ENCODE peak calls at places on chromosomes 3 and 15, in eight cellular contexts. O is activated T-helper 1 cell treated with anti-CD3 and anti-CD28 coated beads, Interleukin-2, amount 50 U/mL, for 16 hours; R is ACHN; A is Calu3; Z is stimulated activated naive B cell treated with anti-CD40 and anti-IgM and Interleukin-4, amounts not matched to agents 10 μg/mL and 1 μg/mL and 100 μg/mL, for 72 hours; U is glutamatergic neuron; C is NCI-H460; I is stimulated activated CD4-positive, alpha-beta T cell treated with anti-CD3 and anti-CD28 coated beads, Interleukin-12 subunit alpha, Interleukin-12 subunit beta, amount 100 ng/mL, for 24 hours. K is an unnamed sample.

GRCh38 chr3:72887723-72888545 is at the start of gene GXYLT2:
- DNase-seq in O (peak), R (peak), A (peak), Z (no peak), U (peak), C (peak), I (no peak), K (peak)

GRCh38 chr3:36494461-36495109 is 114.3 kb downstream of the STAC start:
- DNase-seq in O (no peak), R (no peak), A (no peak), Z (no peak), U (no peak), C (no peak), I (no peak), K (no peak)

GRCh38 chr3:53375019-53375418 is 27.7 kb upstream of the DCP1A start:
- DNase-seq in O (peak), R (peak), A (peak), Z (peak), U (peak), C (peak), I (peak), K (peak)

GRCh38 chr15:87129916-87130315 is 1050.2 kb downstream of the AGBL1 start:
- DNase-seq in O (no peak), R (no peak), A (no peak), Z (no peak), U (no peak), C (no peak), I (no peak), K (no peak)

GRCh38 chr15:58521293-58521991 is 89.7 kb downstream of the LIPC start:
- DNase-seq in O (no peak), R (peak), A (peak), Z (peak), U (no peak), C (no peak), I (no peak), K (peak)

GRCh38 chr3:110623571-110623970 is 448.0 kb upstream of the NECTIN3 start:
- DNase-seq in O (no peak), R (no peak), A (no peak), Z (no peak), U (no peak), C (no peak), I (no peak), K (no peak)

GRCh38 chr3:141262306-141262705 is 30.7 kb downstream of the PXYLP1 start:
- DNase-seq in O (no peak), R (no peak), A (no peak), Z (no peak), U (no peak), C (no peak), I (no peak), K (no peak)

GRCh38 chr3:71294919-71295318 is 288.6 kb downstream of the FOXP1 start:
- DNase-seq in O (no peak), R (no peak), A (peak), Z (no peak), U (no peak), C (no peak), I (no peak), K (no peak)

GRCh38 chr15:39511000-39511914 is 69.6 kb upstream of the THBS1 start:
- DNase-seq in O (no peak), R (peak), A (no peak), Z (no peak), U (peak), C (peak), I (no peak), K (peak)

GRCh38 chr3:12049675-12050074 is 45.5 kb downstream of the SYN2 start:
- DNase-seq in O (no peak), R (peak), A (no peak), Z (no peak), U (no peak), C (peak), I (no peak), K (no peak)

GRCh38 chr15:57607570-57608000 is 15.9 kb downstream of the MYZAP start:
- DNase-seq in O (no peak), R (peak), A (peak), Z (no peak), U (no peak), C (no peak), I (no peak), K (peak)

GRCh38 chr3:43968465-43968864 is 273.2 kb upstream of the TOPAZ1 start:
- DNase-seq in O (no peak), R (no peak), A (no peak), Z (no peak), U (no peak), C (no peak), I (no peak), K (no peak)

GRCh38 chr15:73305331-73306211 is 63.2 kb downstream of the HCN4 start:
- DNase-seq in O (no peak), R (peak), A (peak), Z (peak), U (peak), C (peak), I (no peak), K (peak)

GRCh38 chr15:65376767-65377104 is 1.1 kb downstream of the IGDCC3 start:
- DNase-seq in O (no peak), R (no peak), A (no peak), Z (no peak), U (no peak), C (no peak), I (no peak), K (no peak)

GRCh38 chr15:85089929-85090597 is 108.4 kb downstream of the PDE8A start:
- DNase-seq in O (no peak), R (no peak), A (no peak), Z (no peak), U (no peak), C (no peak), I (no peak), K (no peak)

GRCh38 chr15:65400760-65401606 is 21.8 kb downstream of the IGDCC4 start:
- DNase-seq in O (peak), R (peak), A (peak), Z (no peak), U (peak), C (peak), I (no peak), K (peak)

GRCh38 chr3:126352476-126353454 is 4.4 kb downstream of the KLF15 start:
- DNase-seq in O (no peak), R (no peak), A (no peak), Z (no peak), U (peak), C (no peak), I (no peak), K (no peak)

GRCh38 chr3:9901967-9902366 is 681 bp upstream of the IL17RE start:
- DNase-seq in O (no peak), R (no peak), A (no peak), Z (no peak), U (no peak), C (no peak), I (no peak), K (no peak)

GRCh38 chr3:99543796-99544195 is 94.6 kb upstream of the COL8A1 start:
- DNase-seq in O (no peak), R (no peak), A (no peak), Z (no peak), U (no peak), C (no peak), I (no peak), K (no peak)

GRCh38 chr3:113746955-113747718 is at the start of gene ATP6V1A:
- DNase-seq in O (peak), R (peak), A (peak), Z (peak), U (peak), C (no peak), I (peak), K (no peak)

GRCh38 chr15:96230557-96231181 is 99.8 kb upstream of the NR2F2 start:
- DNase-seq in O (no peak), R (no peak), A (no peak), Z (no peak), U (no peak), C (peak), I (no peak), K (no peak)

GRCh38 chr15:99106417-99107220 is 1.7 kb downstream of the SYNM start:
- DNase-seq in O (no peak), R (no peak), A (no peak), Z (no peak), U (no peak), C (no peak), I (no peak), K (no peak)

GRCh38 chr3:136343873-136344281 is 93.7 kb downstream of the PCCB start:
- DNase-seq in O (no peak), R (peak), A (peak), Z (no peak), U (no peak), C (peak), I (no peak), K (peak)

GRCh38 chr15:57591822-57592367 is at the start of gene MYZAP:
- DNase-seq in O (peak), R (peak), A (peak), Z (peak), U (peak), C (no peak), I (peak), K (no peak)

GRCh38 chr3:97658670-97659285 is 105.8 kb upstream of the ARL6 start:
- DNase-seq in O (no peak), R (peak), A (peak), Z (no peak), U (no peak), C (peak), I (no peak), K (peak)

GRCh38 chr3:154779571-154779970 is 300.5 kb upstream of the MME start:
- DNase-seq in O (no peak), R (no peak), A (no peak), Z (no peak), U (no peak), C (no peak), I (no peak), K (peak)

GRCh38 chr3:61736506-61736905 is 175.1 kb downstream of the PTPRG start:
- DNase-seq in O (no peak), R (no peak), A (no peak), Z (no peak), U (no peak), C (no peak), I (no peak), K (no peak)

GRCh38 chr15:63752075-63752684 is 81.6 kb downstream of the HERC1 start:
- DNase-seq in O (no peak), R (peak), A (peak), Z (peak), U (no peak), C (peak), I (no peak), K (peak)

GRCh38 chr3:185837409-185837808 is 12.6 kb upstream of the IGF2BP2 start:
- DNase-seq in O (no peak), R (no peak), A (no peak), Z (no peak), U (no peak), C (no peak), I (no peak), K (no peak)

GRCh38 chr3:196518999-196519737 is 4.0 kb upstream of the SMCO1 start:
- DNase-seq in O (peak), R (peak), A (peak), Z (no peak), U (peak), C (no peak), I (no peak), K (peak)

K was measured in RCC 7860.